ENCODE peak calls at places on chromosome 19, in six cellular contexts. G is MM.1S, Q is cardiac muscle cell, X is AG04450, J is NCI-H460, Z is T-helper 2 cell. R is an unnamed sample.

GRCh38 chr19:9865732-9866627 is 30.9 kb downstream of the PIN1 start:
- DNase-seq in G (peak), Q (no peak), X (no peak), J (no peak), Z (peak), R (no peak)

GRCh38 chr19:31348416-31349159 is 648 bp downstream of the TSHZ3 start:
- DNase-seq in G (no peak), Q (peak), X (no peak), J (no peak), Z (no peak), R (no peak)

GRCh38 chr19:57192993-57193392 is 1.7 kb downstream of the ZNF264 start:
- DNase-seq in G (no peak), Q (no peak), X (no peak), J (no peak), Z (no peak), R (no peak)

GRCh38 chr19:13537454-13537853 is 31.2 kb upstream of the CACNA1A start:
- DNase-seq in G (no peak), Q (no peak), X (no peak), J (no peak), Z (no peak), R (no peak)

GRCh38 chr19:41626877-41627276 is at the start of gene CEACAM4:
- DNase-seq in G (no peak), Q (no peak), X (no peak), J (no peak), Z (no peak), R (no peak)

GRCh38 chr19:4709440-4710280 is 14.0 kb downstream of the DPP9 start:
- DNase-seq in G (no peak), Q (no peak), X (no peak), J (no peak), Z (no peak), R (no peak)

GRCh38 chr19:38209671-38210457 is 14.2 kb downstream of the DPF1 start:
- DNase-seq in G (no peak), Q (peak), X (no peak), J (no peak), Z (no peak), R (no peak)

GRCh38 chr19:47407417-47407774 is 11.9 kb downstream of the MEIS3 start:
- DNase-seq in G (no peak), Q (no peak), X (no peak), J (no peak), Z (no peak), R (no peak)

GRCh38 chr19:17743874-17744273 is 7.4 kb upstream of the FCHO1 start:
- DNase-seq in G (no peak), Q (peak), X (no peak), J (no peak), Z (no peak), R (no peak)

GRCh38 chr19:6610934-6611370 is 20.0 kb upstream of the CD70 start:
- DNase-seq in G (no peak), Q (peak), X (no peak), J (no peak), Z (no peak), R (peak)

GRCh38 chr19:3479177-3479818 is 1.0 kb downstream of the SMIM24 start:
- DNase-seq in G (peak), Q (no peak), X (no peak), J (no peak), Z (peak), R (no peak)

GRCh38 chr19:35142531-35143230 is 374 bp upstream of the FXYD7 start:
- DNase-seq in G (peak), Q (peak), X (no peak), J (no peak), Z (peak), R (no peak)